ENCODE peak calls at places on chromosomes 11 and 22, in six cellular contexts. M is naive thymus-derived CD8-positive, alpha-beta T cell; E is activated CD4-positive, alpha-beta T cell treated with anti-CD3 and anti-CD28 coated beads for 24 hours; Q is HCT116; O is AG09319; X is PC-9. A is an unnamed sample.

GRCh38 chr11:44805596-44805995 is 78.8 kb downstream of the TSPAN18 start:
- DNase-seq in O (no peak), X (no peak), M (no peak), Q (no peak), E (no peak), A (peak; percentile 45)

GRCh38 chr11:130522284-130522961 is 74.0 kb downstream of the ADAMTS15 start:
- DNase-seq in Q (peak; percentile 48), O (peak; percentile 63), X (peak; percentile 59), E (no peak), M (no peak), A (peak; percentile 76)

GRCh38 chr11:47177229-47177845 is 658 bp upstream of the ARFGAP2 start:
- DNase-seq in E (peak; percentile 58), X (peak; percentile 77), O (peak; percentile 62), M (peak; percentile 46), Q (peak; percentile 69), A (peak; percentile 79)

GRCh38 chr11:68270334-68271022 is 1.3 kb downstream of the C11orf24 start:
- DNase-seq in X (no peak), E (no peak), O (no peak), M (no peak), Q (no peak), A (no peak)

GRCh38 chr11:134610116-134610910 is 198.3 kb upstream of the B3GAT1 start:
- DNase-seq in E (no peak), X (no peak), Q (no peak), O (no peak), M (no peak), A (no peak)

GRCh38 chr11:2445948-2446551 is 1.2 kb downstream of the KCNQ1 start:
- DNase-seq in E (no peak), M (no peak), Q (no peak), X (no peak), O (no peak), A (no peak)

GRCh38 chr11:118060081-118060661 is 16.7 kb upstream of the TMPRSS4 start:
- DNase-seq in Q (no peak), X (peak; percentile 25), E (no peak), M (no peak), O (no peak), A (no peak)

GRCh38 chr11:74316772-74317505 is 5.5 kb upstream of the P4HA3 start:
- DNase-seq in X (no peak), E (no peak), M (no peak), Q (no peak), O (no peak), A (no peak)

GRCh38 chr11:128519353-128519752 is 68.0 kb downstream of the ETS1 start:
- DNase-seq in M (no peak), Q (no peak), X (no peak), O (no peak), E (no peak), A (peak; percentile 59)

GRCh38 chr11:128181090-128181485 is 406.3 kb downstream of the ETS1 start:
- DNase-seq in Q (no peak), E (no peak), O (no peak), X (no peak), M (no peak), A (no peak)

GRCh38 chr11:106624377-106624776 is 393.9 kb downstream of the GUCY1A2 start:
- DNase-seq in E (no peak), O (no peak), Q (no peak), M (no peak), X (no peak), A (no peak)

GRCh38 chr11:77080643-77081210 is 14.0 kb downstream of the CAPN5 start:
- DNase-seq in Q (no peak), O (no peak), X (no peak), M (no peak), E (no peak), A (no peak)

GRCh38 chr22:49969751-49970527 is 9.4 kb downstream of the PIM3 start:
- DNase-seq in Q (no peak), O (no peak), M (peak; percentile 6), X (no peak), E (no peak), A (no peak)